ENCODE peak calls at places on chromosomes 13 and 19, in seven cellular contexts. One of them, this sample, is unnamed. For H3K36me3, the result is how much of the 10 kb centered on the place peaks cover.

GRCh38 chr19:34598217-34599155 is 78.5 kb downstream of the SCGB2B2 start:
- DNase-seq in HCT116: no peak
- DNase-seq in neural progenitor cell: no peak
- DNase-seq in fibroblast of lung: no peak
- DNase-seq in GM23338: no peak
- DNase-seq in PC-3: no peak
- DNase-seq in PC-9: no peak
- DNase-seq in this sample: no peak

GRCh38 chr19:39419003-39419402 is 6.5 kb downstream of the PLEKHG2 start:
- DNase-seq in HCT116: no peak
- DNase-seq in neural progenitor cell: no peak
- DNase-seq in fibroblast of lung: no peak
- DNase-seq in GM23338: no peak
- DNase-seq in PC-3: no peak
- DNase-seq in PC-9: no peak
- DNase-seq in this sample: no peak

GRCh38 chr13:62302341-62302740 is 886.7 kb upstream of the PCDH20 start:
- DNase-seq in HCT116: no peak
- DNase-seq in neural progenitor cell: no peak
- DNase-seq in fibroblast of lung: no peak
- DNase-seq in GM23338: no peak
- DNase-seq in PC-3: peak
- DNase-seq in PC-9: no peak
- DNase-seq in this sample: no peak

GRCh38 chr19:38033658-38034150 is 126.7 kb downstream of the SIPA1L3 start:
- DNase-seq in HCT116: no peak
- DNase-seq in neural progenitor cell: peak
- DNase-seq in fibroblast of lung: peak
- DNase-seq in GM23338: peak
- DNase-seq in PC-3: no peak
- DNase-seq in PC-9: no peak
- DNase-seq in this sample: no peak

GRCh38 chr13:41643502-41643901 is 186.2 kb downstream of the RGCC start:
- DNase-seq in HCT116: no peak
- DNase-seq in neural progenitor cell: no peak
- DNase-seq in fibroblast of lung: no peak
- DNase-seq in GM23338: no peak
- DNase-seq in PC-3: no peak
- DNase-seq in PC-9: no peak
- DNase-seq in this sample: no peak

GRCh38 chr13:77290342-77290741 is 36.6 kb downstream of the MYCBP2 start:
- DNase-seq in HCT116: no peak
- DNase-seq in neural progenitor cell: no peak
- DNase-seq in fibroblast of lung: no peak
- DNase-seq in GM23338: no peak
- DNase-seq in PC-3: peak
- DNase-seq in PC-9: no peak
- DNase-seq in this sample: no peak

GRCh38 chr13:103931885-103932284 is 865.7 kb upstream of the SLC10A2 start:
- DNase-seq in HCT116: no peak
- DNase-seq in neural progenitor cell: no peak
- DNase-seq in fibroblast of lung: no peak
- DNase-seq in GM23338: no peak
- DNase-seq in PC-3: no peak
- DNase-seq in PC-9: no peak
- DNase-seq in this sample: no peak

GRCh38 chr13:97341135-97341534 is 92.8 kb upstream of the RAP2A start:
- DNase-seq in HCT116: no peak
- DNase-seq in neural progenitor cell: no peak
- DNase-seq in fibroblast of lung: no peak
- DNase-seq in GM23338: no peak
- DNase-seq in PC-3: peak
- DNase-seq in PC-9: no peak
- DNase-seq in this sample: no peak

GRCh38 chr19:38388310-38389100 is at the start of gene SPRED3:
- DNase-seq in HCT116: no peak
- DNase-seq in neural progenitor cell: peak
- DNase-seq in fibroblast of lung: peak
- DNase-seq in GM23338: peak
- DNase-seq in PC-3: peak
- DNase-seq in PC-9: no peak
- DNase-seq in this sample: no peak

GRCh38 chr19:51016798-51017683 is 2.5 kb downstream of the KLK10 start:
- DNase-seq in HCT116: peak
- DNase-seq in neural progenitor cell: peak
- DNase-seq in fibroblast of lung: no peak
- DNase-seq in GM23338: peak
- DNase-seq in PC-3: peak
- DNase-seq in PC-9: peak
- DNase-seq in this sample: no peak

GRCh38 chr19:47176627-47177090 is 46.0 kb downstream of the SAE1 start:
- DNase-seq in HCT116: no peak
- DNase-seq in neural progenitor cell: no peak
- DNase-seq in fibroblast of lung: peak
- DNase-seq in GM23338: no peak
- DNase-seq in PC-3: no peak
- DNase-seq in PC-9: no peak
- DNase-seq in this sample: no peak

GRCh38 chr13:106471957-106472543 is 63.4 kb downstream of the EFNB2 start:
- DNase-seq in HCT116: peak
- DNase-seq in neural progenitor cell: peak
- DNase-seq in fibroblast of lung: peak
- DNase-seq in GM23338: peak
- DNase-seq in PC-3: peak
- DNase-seq in PC-9: peak
- DNase-seq in this sample: no peak

GRCh38 chr13:41639955-41640780 is 182.8 kb downstream of the RGCC start:
- DNase-seq in HCT116: no peak
- DNase-seq in neural progenitor cell: no peak
- DNase-seq in fibroblast of lung: no peak
- DNase-seq in GM23338: no peak
- DNase-seq in PC-3: no peak
- DNase-seq in PC-9: no peak
- DNase-seq in this sample: peak

DNA sequence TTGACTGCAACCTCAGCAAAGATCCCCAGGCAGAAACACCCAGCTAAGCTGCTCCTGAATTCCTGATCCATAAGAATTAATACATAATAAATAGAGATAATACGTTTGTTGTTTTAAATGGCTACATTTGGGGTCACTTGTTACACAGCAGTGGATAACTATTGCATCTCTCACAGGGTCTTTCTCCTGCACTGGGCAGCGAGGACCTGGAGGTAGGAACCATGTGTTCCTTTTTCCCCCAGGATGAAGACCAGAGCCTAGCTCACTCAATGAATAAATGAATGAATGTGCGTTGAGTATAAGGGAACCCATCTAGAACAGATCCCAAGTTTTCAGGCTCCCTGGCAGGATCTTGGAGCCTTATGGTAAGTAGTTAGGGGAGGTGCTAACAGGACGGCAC is 30.7 kb downstream of the F2RL3 start:
- DNase-seq in HCT116: no peak
- DNase-seq in neural progenitor cell: no peak
- DNase-seq in fibroblast of lung: no peak
- DNase-seq in GM23338: no peak
- DNase-seq in PC-3: no peak
- DNase-seq in PC-9: no peak
- DNase-seq in this sample: no peak
- TF ChIP-seq EZH2 in HCT116: no peak
- TF ChIP-seq EZH2 in neural progenitor cell: no peak
- TF ChIP-seq EZH2 in fibroblast of lung: no peak
- TF ChIP-seq EZH2 in GM23338: no peak
- TF ChIP-seq EZH2 in PC-3: no peak
- TF ChIP-seq EZH2 in PC-9: no peak
- TF ChIP-seq EZH2 in this sample: no peak

GRCh38 chr19:1647664-1648155 is 4.7 kb downstream of the TCF3 start:
- DNase-seq in HCT116: no peak
- DNase-seq in neural progenitor cell: no peak
- DNase-seq in fibroblast of lung: no peak
- DNase-seq in GM23338: no peak
- DNase-seq in PC-3: no peak
- DNase-seq in PC-9: no peak
- DNase-seq in this sample: no peak
- H3K36me3 ChIP-seq in HCT116: under half
- H3K36me3 ChIP-seq in neural progenitor cell: under half
- H3K36me3 ChIP-seq in fibroblast of lung: under half
- H3K36me3 ChIP-seq in GM23338: under half
- H3K36me3 ChIP-seq in PC-3: under half
- H3K36me3 ChIP-seq in PC-9: under half
- H3K36me3 ChIP-seq in this sample: half or more

DNA sequence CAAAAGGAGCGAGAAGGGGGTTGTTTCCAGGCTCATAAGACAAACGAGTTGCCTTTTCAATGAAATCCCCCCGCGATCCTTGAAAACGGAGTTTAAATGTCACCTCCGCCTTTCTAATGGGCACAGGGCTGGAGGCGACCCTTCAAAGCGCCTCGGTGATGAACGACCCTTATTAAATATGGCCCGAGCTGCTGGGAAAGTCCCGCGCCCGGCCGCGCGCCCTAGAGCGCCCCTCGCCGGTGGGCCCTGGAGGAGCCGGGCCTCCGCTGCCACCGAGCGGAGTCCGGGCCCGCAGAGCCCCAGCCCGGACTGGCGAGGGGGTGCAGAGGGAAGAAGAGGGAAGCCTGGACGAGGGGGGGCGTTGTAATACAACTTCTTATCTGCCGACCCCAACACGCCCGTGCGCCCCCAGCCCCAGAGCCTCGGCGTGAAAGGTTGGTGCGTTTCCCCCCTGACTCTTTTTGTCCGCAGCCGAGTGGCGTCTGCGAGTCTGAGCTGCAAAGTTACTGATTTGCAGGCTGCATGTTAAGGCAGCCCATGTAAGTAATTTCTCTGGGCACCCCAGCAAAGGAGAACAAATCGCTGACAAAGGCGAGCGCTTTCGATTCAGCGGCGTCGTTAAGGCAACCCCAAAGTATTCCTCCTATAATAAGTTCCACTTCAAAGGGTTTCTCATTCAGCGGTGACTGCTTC is 11.9 kb downstream of the ZIC5 start:
- DNase-seq in HCT116: no peak
- DNase-seq in neural progenitor cell: peak
- DNase-seq in fibroblast of lung: no peak
- DNase-seq in GM23338: peak
- DNase-seq in PC-3: no peak
- DNase-seq in PC-9: no peak
- DNase-seq in this sample: no peak
- TF ChIP-seq EZH2 in HCT116: no peak
- TF ChIP-seq EZH2 in neural progenitor cell: no peak
- TF ChIP-seq EZH2 in fibroblast of lung: no peak
- TF ChIP-seq EZH2 in GM23338: no peak
- TF ChIP-seq EZH2 in PC-3: peak
- TF ChIP-seq EZH2 in PC-9: no peak
- TF ChIP-seq EZH2 in this sample: no peak

GRCh38 chr19:11174336-11174735 is 18.8 kb upstream of the SPC24 start:
- DNase-seq in HCT116: no peak
- DNase-seq in neural progenitor cell: no peak
- DNase-seq in fibroblast of lung: no peak
- DNase-seq in GM23338: no peak
- DNase-seq in PC-3: no peak
- DNase-seq in PC-9: no peak
- DNase-seq in this sample: no peak
- H3K36me3 ChIP-seq in HCT116: under half
- H3K36me3 ChIP-seq in neural progenitor cell: under half
- H3K36me3 ChIP-seq in fibroblast of lung: half or more
- H3K36me3 ChIP-seq in GM23338: under half
- H3K36me3 ChIP-seq in PC-3: under half
- H3K36me3 ChIP-seq in PC-9: under half
- H3K36me3 ChIP-seq in this sample: half or more

DNA sequence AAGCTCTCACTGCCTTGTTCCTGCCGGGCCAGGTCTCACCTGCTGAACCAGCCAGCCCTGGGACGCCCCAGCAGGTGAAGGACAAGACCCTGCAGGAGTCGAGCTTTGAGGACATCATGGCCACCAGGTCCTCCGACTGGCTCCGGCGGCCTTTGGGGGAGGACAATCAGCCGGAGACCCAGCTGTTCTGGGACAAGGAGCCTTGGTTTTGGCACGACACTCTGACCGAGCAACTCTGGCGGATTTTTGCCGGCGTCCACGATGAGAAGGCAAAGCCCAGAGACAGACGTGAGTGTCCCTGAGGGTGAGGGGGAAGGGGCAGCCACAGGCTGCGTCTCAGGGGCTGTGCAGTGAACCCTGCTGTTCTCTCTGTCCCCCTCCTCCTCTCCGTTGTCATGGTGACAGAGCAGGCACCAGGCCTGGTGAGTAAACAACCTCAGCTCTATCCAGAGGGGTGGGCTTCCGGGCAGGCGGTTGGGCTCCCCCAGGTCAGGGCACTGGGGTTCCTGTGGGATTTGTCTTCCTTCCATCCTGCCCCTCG is 9.7 kb downstream of the TLE6 start:
- DNase-seq in HCT116: no peak
- DNase-seq in neural progenitor cell: peak
- DNase-seq in fibroblast of lung: no peak
- DNase-seq in GM23338: peak
- DNase-seq in PC-3: no peak
- DNase-seq in PC-9: no peak
- DNase-seq in this sample: no peak
- TF ChIP-seq EZH2 in HCT116: no peak
- TF ChIP-seq EZH2 in neural progenitor cell: no peak
- TF ChIP-seq EZH2 in fibroblast of lung: no peak
- TF ChIP-seq EZH2 in GM23338: no peak
- TF ChIP-seq EZH2 in PC-3: no peak
- TF ChIP-seq EZH2 in PC-9: no peak
- TF ChIP-seq EZH2 in this sample: no peak

GRCh38 chr13:112838038-112838965 is 130.7 kb upstream of the MCF2L start:
- DNase-seq in HCT116: no peak
- DNase-seq in neural progenitor cell: no peak
- DNase-seq in fibroblast of lung: no peak
- DNase-seq in GM23338: no peak
- DNase-seq in PC-3: no peak
- DNase-seq in PC-9: no peak
- DNase-seq in this sample: no peak
- H3K36me3 ChIP-seq in HCT116: under half
- H3K36me3 ChIP-seq in neural progenitor cell: under half
- H3K36me3 ChIP-seq in fibroblast of lung: under half
- H3K36me3 ChIP-seq in GM23338: under half
- H3K36me3 ChIP-seq in PC-3: under half
- H3K36me3 ChIP-seq in PC-9: under half
- H3K36me3 ChIP-seq in this sample: under half

DNA sequence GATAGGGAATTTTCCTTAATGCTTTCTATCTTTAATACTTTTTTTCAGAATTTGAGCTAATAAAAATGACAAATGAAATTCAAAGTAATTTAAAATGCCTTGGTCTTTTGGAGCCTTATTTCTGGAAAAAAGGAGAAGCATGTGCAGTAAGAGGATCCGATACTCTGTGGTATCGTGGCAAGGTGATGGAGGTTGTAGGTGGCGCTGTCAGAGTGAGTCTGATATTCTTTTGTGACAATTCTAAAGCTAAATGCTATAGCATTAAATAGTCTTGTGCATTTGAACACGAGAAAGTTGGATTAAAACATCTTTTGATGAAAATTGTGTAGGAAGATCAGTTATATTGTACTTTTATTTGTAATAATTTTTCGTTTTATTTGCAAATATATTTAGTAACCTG is 95.0 kb downstream of the RNF17 start:
- DNase-seq in HCT116: no peak
- DNase-seq in neural progenitor cell: no peak
- DNase-seq in fibroblast of lung: no peak
- DNase-seq in GM23338: no peak
- DNase-seq in PC-3: no peak
- DNase-seq in PC-9: no peak
- DNase-seq in this sample: no peak
- TF ChIP-seq EZH2 in HCT116: no peak
- TF ChIP-seq EZH2 in neural progenitor cell: no peak
- TF ChIP-seq EZH2 in fibroblast of lung: no peak
- TF ChIP-seq EZH2 in GM23338: no peak
- TF ChIP-seq EZH2 in PC-3: no peak
- TF ChIP-seq EZH2 in PC-9: no peak
- TF ChIP-seq EZH2 in this sample: no peak

GRCh38 chr13:50810998-50811397 is 32.5 kb downstream of the DLEU7 start:
- DNase-seq in HCT116: no peak
- DNase-seq in neural progenitor cell: no peak
- DNase-seq in fibroblast of lung: no peak
- DNase-seq in GM23338: no peak
- DNase-seq in PC-3: no peak
- DNase-seq in PC-9: no peak
- DNase-seq in this sample: no peak
- H3K36me3 ChIP-seq in HCT116: under half
- H3K36me3 ChIP-seq in neural progenitor cell: under half
- H3K36me3 ChIP-seq in fibroblast of lung: under half
- H3K36me3 ChIP-seq in GM23338: under half
- H3K36me3 ChIP-seq in PC-3: under half
- H3K36me3 ChIP-seq in PC-9: under half
- H3K36me3 ChIP-seq in this sample: under half